ENCODE peak calls at places on chromosomes 16 and 17, in eight cellular contexts. T is bronchial epithelial cell; E is GM12865; B is CD4-positive, alpha-beta memory T cell; G is GM12891; J is left ventricle myocardium superior; A is skeletal muscle cell; M is activated effector memory CD4-positive, alpha-beta T cell treated with anti-CD3 and anti-CD28 coated beads, Interleukin-2, amount 50 U/mL, for 16 hours. R is an unnamed sample.

GRCh38 chr16:79610771-79611170 is 10.2 kb upstream of the MAF start:
- DNase-seq in T (peak), E (no peak), B (no peak), G (no peak), J (no peak), A (no peak), M (no peak), R (no peak)

GRCh38 chr16:51651061-51651466 is 500.0 kb upstream of the SALL1 start:
- DNase-seq in T (no peak), E (no peak), B (no peak), G (no peak), J (no peak), A (no peak), M (no peak), R (no peak)

GRCh38 chr17:65978881-65979280 is 213.1 kb downstream of the CEP112 start:
- DNase-seq in T (no peak), E (no peak), B (no peak), G (no peak), J (no peak), A (no peak), M (no peak), R (no peak)

GRCh38 chr16:21101631-21102420 is 48.8 kb downstream of the DNAH3 start:
- DNase-seq in T (no peak), E (peak), B (peak), G (no peak), J (peak), A (no peak), M (peak), R (peak)

GRCh38 chr17:61405047-61405685 is 5.5 kb downstream of the TBX2 start:
- DNase-seq in T (no peak), E (no peak), B (no peak), G (peak), J (no peak), A (no peak), M (peak), R (no peak)

GRCh38 chr16:30509081-30509480 is 17.3 kb downstream of the ZNF768 start:
- DNase-seq in T (peak), E (no peak), B (no peak), G (no peak), J (no peak), A (no peak), M (no peak), R (no peak)

GRCh38 chr17:81419333-81419885 is 24.2 kb downstream of the BAHCC1 start:
- DNase-seq in T (peak), E (no peak), B (no peak), G (no peak), J (peak), A (peak), M (no peak), R (peak)

GRCh38 chr17:80817861-80818260 is 173.8 kb upstream of the CHMP6 start:
- DNase-seq in T (peak), E (no peak), B (no peak), G (no peak), J (no peak), A (no peak), M (peak), R (peak)

GRCh38 chr17:50258647-50259483 is 15.4 kb upstream of the TMEM92 start:
- DNase-seq in T (no peak), E (no peak), B (no peak), G (peak), J (no peak), A (no peak), M (no peak), R (no peak)

GRCh38 chr16:89921699-89922476 is 1.3 kb upstream of the TUBB3 start:
- DNase-seq in T (peak), E (no peak), B (no peak), G (no peak), J (peak), A (peak), M (no peak), R (peak)

GRCh38 chr17:66949501-66949900 is 15.0 kb upstream of the CACNG4 start:
- DNase-seq in T (peak), E (no peak), B (no peak), G (no peak), J (no peak), A (no peak), M (no peak), R (no peak)

GRCh38 chr17:37360632-37361031 is 15.2 kb upstream of the C17orf78 start:
- DNase-seq in T (peak), E (no peak), B (no peak), G (no peak), J (no peak), A (no peak), M (no peak), R (peak)

GRCh38 chr16:55701442-55702319 is 45.9 kb downstream of the SLC6A2 start:
- DNase-seq in T (peak), E (peak), B (peak), G (peak), J (peak), A (no peak), M (peak), R (peak)

GRCh38 chr17:73822371-73822770 is 178.1 kb upstream of the SDK2 start:
- DNase-seq in T (no peak), E (no peak), B (peak), G (no peak), J (no peak), A (no peak), M (no peak), R (no peak)

GRCh38 chr16:73125860-73126259 is 77.9 kb upstream of the ZFHX3 start:
- DNase-seq in T (peak), E (no peak), B (no peak), G (no peak), J (no peak), A (peak), M (no peak), R (no peak)

GRCh38 chr17:77478899-77479298 is 338.1 kb downstream of the SEC14L1 start:
- DNase-seq in T (no peak), E (no peak), B (no peak), G (no peak), J (no peak), A (no peak), M (no peak), R (no peak)

GRCh38 chr16:13594798-13595197 is 325.2 kb upstream of the ERCC4 start:
- DNase-seq in T (no peak), E (no peak), B (no peak), G (no peak), J (no peak), A (no peak), M (no peak), R (no peak)

GRCh38 chr17:43020789-43021738 is 1.1 kb downstream of the VAT1 start:
- DNase-seq in T (peak), E (no peak), B (peak), G (no peak), J (peak), A (no peak), M (no peak), R (peak)

GRCh38 chr17:12982224-12982623 is 35.6 kb downstream of the ELAC2 start:
- DNase-seq in T (no peak), E (peak), B (no peak), G (no peak), J (no peak), A (no peak), M (no peak), R (no peak)

GRCh38 chr17:30093463-30094147 is 23.0 kb upstream of the NSRP1 start:
- DNase-seq in T (peak), E (peak), B (peak), G (peak), J (no peak), A (no peak), M (peak), R (peak)

GRCh38 chr16:22008215-22009142 is 568 bp downstream of the MOSMO start:
- DNase-seq in T (no peak), E (no peak), B (no peak), G (peak), J (peak), A (no peak), M (peak), R (peak)

GRCh38 chr17:50685691-50686493 is 21.8 kb downstream of the ANKRD40 start:
- DNase-seq in T (no peak), E (no peak), B (no peak), G (no peak), J (no peak), A (no peak), M (peak), R (peak)

GRCh38 chr16:75029854-75030253 is 31.0 kb downstream of the ZNRF1 start:
- DNase-seq in T (peak), E (no peak), B (no peak), G (no peak), J (no peak), A (no peak), M (no peak), R (no peak)

GRCh38 chr17:38794221-38794620 is 5.1 kb downstream of the PIP4K2B start:
- DNase-seq in T (no peak), E (no peak), B (no peak), G (no peak), J (no peak), A (no peak), M (no peak), R (no peak)

GRCh38 chr17:80068301-80069160 is 32.1 kb downstream of the CCDC40 start:
- DNase-seq in T (no peak), E (no peak), B (no peak), G (no peak), J (peak), A (no peak), M (no peak), R (no peak)

GRCh38 chr16:15494231-15494630 is 59.8 kb downstream of the BMERB1 start:
- DNase-seq in T (no peak), E (no peak), B (no peak), G (no peak), J (no peak), A (peak), M (no peak), R (no peak)

GRCh38 chr17:17028059-17028877 is 14.0 kb upstream of the MPRIP start:
- DNase-seq in T (peak), E (no peak), B (no peak), G (no peak), J (peak), A (peak), M (no peak), R (no peak)

GRCh38 chr16:386641-387156 is 4.9 kb upstream of the PGAP6 start:
- DNase-seq in T (no peak), E (no peak), B (no peak), G (no peak), J (peak), A (no peak), M (no peak), R (peak)

GRCh38 chr16:2992383-2993081 is 12.3 kb upstream of the PKMYT1 start:
- DNase-seq in T (peak), E (no peak), B (no peak), G (no peak), J (no peak), A (no peak), M (no peak), R (no peak)

GRCh38 chr16:72858611-72859493 is 189.1 kb downstream of the ZFHX3 start:
- DNase-seq in T (no peak), E (no peak), B (no peak), G (no peak), J (no peak), A (no peak), M (no peak), R (no peak)

GRCh38 chr17:77737442-77738265 is 220.8 kb upstream of the TNRC6C start:
- DNase-seq in T (no peak), E (no peak), B (no peak), G (no peak), J (no peak), A (no peak), M (peak), R (peak)

GRCh38 chr17:27526603-27527002 is 70.4 kb downstream of the KSR1 start:
- DNase-seq in T (no peak), E (peak), B (no peak), G (no peak), J (peak), A (no peak), M (no peak), R (peak)

GRCh38 chr16:55508941-55509920 is at the start of gene LPCAT2:
- DNase-seq in T (peak), E (peak), B (peak), G (no peak), J (peak), A (no peak), M (peak), R (peak)

R was measured in DMS53.